ENCODE peak calls at places on chromosomes 3 and 15, in four cellular contexts. Q is A549, U is H1, X is K562. C is an unnamed sample.

GRCh38 chr15:101028772-101029438 is 109.7 kb downstream of the LRRK1 start:
- DNase-seq in Q (no peak), U (peak; percentile 46), X (no peak), C (no peak)

GRCh38 chr15:58522865-58523264 is 91.1 kb downstream of the LIPC start:
- DNase-seq in Q (no peak), U (no peak), X (no peak), C (no peak)

GRCh38 chr3:185024966-185025365 is 127.9 kb downstream of the C3orf70 start:
- DNase-seq in Q (no peak), U (no peak), X (no peak), C (no peak)

GRCh38 chr3:142958707-142959106 is 4.8 kb downstream of the PAQR9 start:
- DNase-seq in Q (peak; percentile 36), U (no peak), X (peak; percentile 35), C (no peak)

GRCh38 chr3:45023675-45024074 is 2.4 kb upstream of the CLEC3B start:
- DNase-seq in Q (no peak), U (no peak), X (no peak), C (no peak)

GRCh38 chr3:142961539-142961938 is 1.9 kb downstream of the PAQR9 start:
- DNase-seq in Q (no peak), U (no peak), X (no peak), C (peak; percentile 31)

GRCh38 chr15:89672221-89673161 is 6.7 kb downstream of the PLIN1 start:
- DNase-seq in Q (no peak), U (no peak), X (no peak), C (no peak)

GRCh38 chr3:10483364-10483675 is 22.1 kb downstream of the ATP2B2 start:
- DNase-seq in Q (no peak), U (no peak), X (no peak), C (no peak)

GRCh38 chr15:69060744-69061143 is 46.2 kb downstream of the NOX5 start:
- DNase-seq in Q (no peak), U (no peak), X (no peak), C (no peak)

GRCh38 chr15:28017423-28017924 is 81.6 kb downstream of the OCA2 start:
- DNase-seq in Q (no peak), U (no peak), X (no peak), C (peak; percentile 73)

GRCh38 chr15:101765772-101766456 is 37.4 kb upstream of the OR4F6 start:
- DNase-seq in Q (no peak), U (no peak), X (no peak), C (no peak)

GRCh38 chr3:142691527-142691926 is 32.3 kb upstream of the TRPC1 start:
- DNase-seq in Q (no peak), U (no peak), X (no peak), C (no peak)

GRCh38 chr3:45322616-45323015 is 65.8 kb upstream of the LARS2 start:
- DNase-seq in Q (no peak), U (no peak), X (no peak), C (no peak)

GRCh38 chr3:47542614-47543173 is 29.2 kb upstream of the ELP6 start:
- DNase-seq in Q (no peak), U (no peak), X (peak; percentile 22), C (no peak)

GRCh38 chr3:195806211-195806915 is 5.4 kb downstream of the MUC4 start:
- DNase-seq in Q (no peak), U (no peak), X (no peak), C (no peak)

GRCh38 chr15:48719668-48720067 is 74.2 kb upstream of the FBN1 start:
- DNase-seq in Q (no peak), U (no peak), X (peak; percentile 56), C (no peak)

GRCh38 chr3:142586803-142587406 is 8.4 kb upstream of the ATR start:
- DNase-seq in Q (peak; percentile 84), U (no peak), X (peak; percentile 43), C (peak; percentile 85)

GRCh38 chr3:127791221-127791913 is 30.9 kb downstream of the MGLL start:
- DNase-seq in Q (no peak), U (no peak), X (peak; percentile 15), C (no peak)

GRCh38 chr3:59117378-59117777 is 67.6 kb upstream of the CFAP20DC start:
- DNase-seq in Q (no peak), U (no peak), X (no peak), C (no peak)

GRCh38 chr3:9411302-9411701 is 13.9 kb downstream of the SETD5 start:
- DNase-seq in Q (no peak), U (no peak), X (no peak), C (no peak)

GRCh38 chr3:43968465-43968864 is 273.2 kb upstream of the TOPAZ1 start:
- DNase-seq in Q (no peak), U (no peak), X (no peak), C (no peak)

GRCh38 chr15:101723874-101724674 is at the start of gene TARS3:
- DNase-seq in Q (peak; percentile 87), U (peak; percentile 91), X (peak; percentile 96), C (peak; percentile 82)

GRCh38 chr3:174318146-174318545 is 541.0 kb upstream of the NAALADL2 start:
- DNase-seq in Q (no peak), U (no peak), X (no peak), C (no peak)

GRCh38 chr3:173395073-173395411 is 2.5 kb upstream of the NLGN1 start:
- DNase-seq in Q (no peak), U (no peak), X (no peak), C (no peak)

GRCh38 chr3:45762647-45763330 is 33.5 kb downstream of the SLC6A20 start:
- DNase-seq in Q (no peak), U (no peak), X (no peak), C (no peak)

GRCh38 chr3:123294296-123294938 is 92.7 kb downstream of the SEC22A start:
- DNase-seq in Q (no peak), U (no peak), X (no peak), C (no peak)

GRCh38 chr15:60026555-60026954 is 22.4 kb downstream of the FOXB1 start:
- DNase-seq in Q (no peak), U (no peak), X (no peak), C (no peak)

GRCh38 chr15:75830910-75831805 is 12.1 kb upstream of the UBE2Q2 start:
- DNase-seq in Q (no peak), U (no peak), X (no peak), C (no peak)

GRCh38 chr3:108250626-108251025 is 28.4 kb upstream of the IFT57 start:
- DNase-seq in Q (no peak), U (no peak), X (no peak), C (no peak)

GRCh38 chr15:71333839-71334238 is 218.6 kb downstream of the THSD4 start:
- DNase-seq in Q (no peak), U (no peak), X (no peak), C (no peak)

GRCh38 chr15:85761635-85762034 is 33.1 kb downstream of the KLHL25 start:
- DNase-seq in Q (no peak), U (no peak), X (no peak), C (no peak)

DNA sequence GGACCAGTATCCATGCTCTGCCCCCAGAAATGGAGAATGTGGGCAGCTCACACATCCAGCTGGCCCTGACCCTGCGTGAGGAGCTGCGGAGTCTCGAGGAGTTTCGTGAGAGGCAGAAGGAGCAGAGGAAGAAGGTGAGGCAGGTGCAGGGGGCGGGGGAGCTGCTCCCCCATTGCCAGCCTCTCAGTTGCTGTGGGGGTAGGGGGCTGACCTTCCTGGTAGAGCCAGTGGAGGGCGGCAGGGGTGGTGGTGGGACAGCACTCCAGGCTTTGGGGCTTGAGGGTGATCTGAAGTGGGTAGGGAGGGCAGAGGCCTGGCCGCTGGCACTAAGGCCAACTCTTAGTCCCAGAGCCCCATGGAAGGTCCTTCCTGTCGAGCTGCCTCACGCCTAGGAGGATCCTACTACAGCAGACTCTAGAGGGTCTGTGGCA is 30.6 kb downstream of the PSTPIP1 start:
- DNase-seq in Q (no peak), U (peak; percentile 36), X (no peak), C (no peak)
- TF ChIP-seq RNF2 in Q (no peak), U (no peak), X (no peak), C (no peak)

GRCh38 chr15:64636101-64636500 is 139.3 kb downstream of the RBPMS2 start:
- DNase-seq in Q (no peak), U (no peak), X (no peak), C (no peak)

GRCh38 chr15:64633332-64633731 is 142.1 kb downstream of the RBPMS2 start:
- DNase-seq in Q (no peak), U (no peak), X (no peak), C (no peak)

GRCh38 chr15:64635486-64635815 is 139.9 kb downstream of the RBPMS2 start:
- DNase-seq in Q (no peak), U (no peak), X (no peak), C (peak; percentile 42)

GRCh38 chr15:64634576-64635485 is 140.6 kb downstream of the RBPMS2 start:
- DNase-seq in Q (no peak), U (peak; percentile 50), X (no peak), C (peak; percentile 72)

DNA sequence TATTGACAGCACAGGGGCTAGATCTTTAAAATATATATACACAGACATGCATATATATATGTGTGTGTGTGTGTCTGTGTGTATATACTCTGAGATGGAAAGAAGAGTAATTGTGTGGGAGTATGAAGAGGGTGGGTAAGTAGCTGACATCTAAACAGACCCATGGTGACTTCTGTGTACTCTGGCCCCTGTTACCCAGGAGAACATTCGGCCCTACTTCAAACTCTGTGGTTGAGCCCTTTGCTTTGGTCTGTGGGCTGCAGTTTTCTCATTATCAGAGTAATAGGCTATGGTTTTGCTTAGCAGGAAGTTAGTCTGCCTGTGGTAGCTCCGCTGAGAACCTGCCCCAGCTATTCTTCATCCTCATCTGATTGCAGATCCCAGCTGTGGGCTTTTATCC is 141.4 kb downstream of the RBPMS2 start:
- DNase-seq in Q (no peak), U (no peak), X (no peak), C (peak; percentile 27)
- TF ChIP-seq RNF2 in Q (no peak), U (no peak), X (no peak), C (no peak)

DNA sequence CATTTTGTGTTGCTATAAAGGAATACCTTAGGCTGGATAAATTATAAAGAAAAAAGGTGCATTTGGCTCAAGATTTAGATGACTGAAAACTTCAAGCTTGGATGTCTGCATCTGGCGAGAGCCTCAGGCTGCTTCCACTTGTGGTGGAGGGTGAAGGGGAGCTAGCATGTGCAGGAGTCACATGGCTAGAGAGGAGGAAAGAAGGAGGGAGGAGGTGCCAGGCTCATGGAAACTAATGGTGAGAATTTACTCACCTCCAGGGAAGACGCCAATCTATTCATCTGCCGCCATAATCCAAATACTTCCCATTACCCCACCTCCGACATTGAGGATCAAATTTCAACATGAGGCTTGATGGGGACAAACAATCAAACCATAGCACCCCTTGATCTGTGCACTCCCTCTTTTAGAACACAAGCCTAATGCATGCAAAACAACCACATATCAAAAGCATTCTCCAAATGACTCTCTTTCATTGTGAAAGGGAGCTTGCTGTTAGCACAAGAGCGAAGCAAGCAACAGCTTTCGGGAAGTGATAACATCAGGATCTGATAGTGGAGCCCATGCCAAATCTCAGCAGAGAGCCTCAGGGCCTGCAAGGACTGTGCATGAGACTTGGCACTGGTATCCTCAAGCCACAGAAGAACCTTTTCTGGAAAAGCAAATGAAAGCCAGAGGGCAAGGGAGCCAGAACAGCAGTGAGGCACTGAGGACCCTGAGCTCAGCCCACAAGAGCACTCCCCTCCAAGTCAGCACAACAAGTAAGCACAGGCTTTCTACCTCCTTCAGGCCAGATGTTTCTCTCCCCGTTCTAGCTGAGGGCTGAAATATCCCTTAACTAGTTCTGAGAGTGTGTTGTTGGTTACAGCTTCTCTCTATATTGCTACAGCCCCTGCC is 50.2 kb upstream of the THBS1 start:
- DNase-seq in Q (no peak), U (no peak), X (no peak), C (no peak)
- TF ChIP-seq RNF2 in Q (no peak), U (no peak), X (no peak), C (no peak)

GRCh38 chr15:79673416-79674123 is 223.2 kb downstream of the MTHFS start:
- DNase-seq in Q (peak; percentile 50), U (peak; percentile 54), X (no peak), C (no peak)
- TF ChIP-seq RNF2 in Q (no peak), U (no peak), X (no peak), C (no peak)

C was measured in HepG2.